ENCODE peak calls at places on chromosomes 5 and 9, in four cellular contexts. F, W, V and B are unnamed samples.

GRCh38 chr5:97670447-97670846 is 487.4 kb upstream of the RIOK2 start:
- DNase-seq in F (no peak), W (no peak), V (no peak), B (no peak)

GRCh38 chr5:177117441-177118045 is 16.0 kb upstream of the NSD1 start:
- DNase-seq in F (no peak), W (no peak), V (no peak), B (no peak)

GRCh38 chr5:137234973-137235943 is 263.9 kb downstream of the SPOCK1 start:
- DNase-seq in F (no peak), W (peak; percentile 98), V (no peak), B (peak; percentile 78)

GRCh38 chr9:68505681-68506409 is 34.8 kb downstream of the TMEM252 start:
- DNase-seq in F (no peak), W (no peak), V (no peak), B (peak; percentile 59)

GRCh38 chr5:150672237-150672883 is 11.3 kb downstream of the MYOZ3 start:
- DNase-seq in F (no peak), W (peak; percentile 76), V (no peak), B (peak; percentile 52)

GRCh38 chr9:9949948-9950347 is 662.9 kb downstream of the PTPRD start:
- DNase-seq in F (no peak), W (no peak), V (no peak), B (no peak)

GRCh38 chr9:4515958-4516375 is 25.7 kb downstream of the SLC1A1 start:
- DNase-seq in F (peak; percentile 15), W (no peak), V (no peak), B (peak; percentile 25)

GRCh38 chr5:165057156-165057555 is 1551.7 kb downstream of the MAT2B start:
- DNase-seq in F (no peak), W (no peak), V (no peak), B (no peak)

GRCh38 chr9:2199999-2200796 is 185.1 kb downstream of the SMARCA2 start:
- DNase-seq in F (no peak), W (no peak), V (no peak), B (no peak)

GRCh38 chr5:100992354-100992753 is 89.3 kb upstream of the ST8SIA4 start:
- DNase-seq in F (no peak), W (no peak), V (no peak), B (no peak)

GRCh38 chr5:56155992-56156584 is 77.0 kb downstream of the ANKRD55 start:
- DNase-seq in F (no peak), W (no peak), V (peak; percentile 23), B (no peak)

GRCh38 chr5:85466423-85466822 is 1081.7 kb upstream of the EDIL3 start:
- DNase-seq in F (no peak), W (no peak), V (no peak), B (no peak)

GRCh38 chr5:168528521-168529360 is at the start of gene FBLL1:
- DNase-seq in F (peak; percentile 16), W (no peak), V (no peak), B (peak; percentile 22)

GRCh38 chr9:126299706-126300276 is 26.8 kb upstream of the MVB12B start:
- DNase-seq in F (no peak), W (no peak), V (no peak), B (no peak)

GRCh38 chr5:34790087-34790486 is 48.9 kb upstream of the TTC23L start:
- DNase-seq in F (no peak), W (no peak), V (no peak), B (no peak)

GRCh38 chr5:68795190-68795589 is 298.6 kb upstream of the SLC30A5 start:
- DNase-seq in F (no peak), W (no peak), V (no peak), B (no peak)

GRCh38 chr9:4334439-4334838 is 34.6 kb upstream of the GLIS3 start:
- DNase-seq in F (peak; percentile 8), W (peak; percentile 86), V (no peak), B (peak; percentile 63)

GRCh38 chr5:10485142-10485795 is 43.6 kb downstream of the ROPN1L start:
- DNase-seq in F (peak; percentile 96), W (no peak), V (no peak), B (peak; percentile 99)

GRCh38 chr5:103587185-103587748 is 24.7 kb upstream of the NUDT12 start:
- DNase-seq in F (peak; percentile 17), W (peak; percentile 6), V (peak; percentile 29), B (peak; percentile 64)

GRCh38 chr5:64147849-64148441 is 17.7 kb upstream of the RNF180 start:
- DNase-seq in F (peak; percentile 24), W (peak; percentile 28), V (peak; percentile 51), B (peak; percentile 30)

GRCh38 chr9:99449726-99450125 is 227.6 kb downstream of the SEC61B start:
- DNase-seq in F (no peak), W (no peak), V (no peak), B (no peak)

GRCh38 chr9:99445377-99445891 is 223.4 kb downstream of the SEC61B start:
- DNase-seq in F (peak; percentile 90), W (peak; percentile 85), V (no peak), B (peak; percentile 79)

GRCh38 chr9:99447951-99448350 is 225.9 kb downstream of the SEC61B start:
- DNase-seq in F (no peak), W (no peak), V (no peak), B (no peak)

GRCh38 chr9:99445920-99446319 is 223.8 kb downstream of the SEC61B start:
- DNase-seq in F (no peak), W (no peak), V (no peak), B (no peak)

GRCh38 chr9:99451121-99451606 is 229.1 kb downstream of the SEC61B start:
- DNase-seq in F (no peak), W (no peak), V (no peak), B (peak; percentile 33)
- H2AFZ ChIP-seq in F (no peak overlapping the region), W (no peak overlapping the region), V (no peak overlapping the region), B (no peak overlapping the region)

GRCh38 chr9:16552252-16552651 is 318.2 kb downstream of the BNC2 start:
- DNase-seq in F (no peak), W (no peak), V (no peak), B (no peak)
- H2AFZ ChIP-seq in F (no peak overlapping the region), W (no peak overlapping the region), V (no peak overlapping the region), B (no peak overlapping the region)

GRCh38 chr5:135149956-135150723 is 116.1 kb upstream of the PITX1 start:
- DNase-seq in F (no peak), W (no peak), V (no peak), B (no peak)
- H2AFZ ChIP-seq in F (no peak overlapping the region), W (no peak overlapping the region), V (no peak overlapping the region), B (no peak overlapping the region)

GRCh38 chr5:58670620-58671019 is 87.7 kb downstream of the RAB3C start:
- DNase-seq in F (no peak), W (no peak), V (no peak), B (no peak)

GRCh38 chr5:58671155-58671554 is 88.3 kb downstream of the RAB3C start:
- DNase-seq in F (no peak), W (no peak), V (no peak), B (no peak)

GRCh38 chr5:58672521-58672920 is 89.6 kb downstream of the RAB3C start:
- DNase-seq in F (no peak), W (no peak), V (no peak), B (no peak)

GRCh38 chr5:58666141-58666540 is 83.3 kb downstream of the RAB3C start:
- DNase-seq in F (no peak), W (no peak), V (no peak), B (no peak)

GRCh38 chr5:58666598-58667595 is 84.0 kb downstream of the RAB3C start:
- DNase-seq in F (no peak), W (no peak), V (no peak), B (peak; percentile 5)
- H2AFZ ChIP-seq in F (no peak overlapping the region), W (no peak overlapping the region), V (no peak overlapping the region), B (no peak overlapping the region)

GRCh38 chr5:109454726-109455505 is 45.1 kb upstream of the PJA2 start:
- DNase-seq in F (peak; percentile 35), W (peak; percentile 40), V (no peak), B (peak; percentile 38)

GRCh38 chr5:109450129-109450877 is 40.5 kb upstream of the PJA2 start:
- DNase-seq in F (no peak), W (no peak), V (no peak), B (no peak)

GRCh38 chr5:109451161-109451560 is 41.4 kb upstream of the PJA2 start:
- DNase-seq in F (no peak), W (no peak), V (no peak), B (no peak)

GRCh38 chr5:109453251-109453650 is 43.5 kb upstream of the PJA2 start:
- DNase-seq in F (peak; percentile 46), W (no peak), V (no peak), B (peak; percentile 61)

GRCh38 chr5:109452661-109453060 is 42.9 kb upstream of the PJA2 start:
- DNase-seq in F (peak; percentile 34), W (no peak), V (no peak), B (peak; percentile 47)
- H2AFZ ChIP-seq in F (no peak overlapping the region), W (no peak overlapping the region), V (no peak overlapping the region), B (no peak overlapping the region)

DNA sequence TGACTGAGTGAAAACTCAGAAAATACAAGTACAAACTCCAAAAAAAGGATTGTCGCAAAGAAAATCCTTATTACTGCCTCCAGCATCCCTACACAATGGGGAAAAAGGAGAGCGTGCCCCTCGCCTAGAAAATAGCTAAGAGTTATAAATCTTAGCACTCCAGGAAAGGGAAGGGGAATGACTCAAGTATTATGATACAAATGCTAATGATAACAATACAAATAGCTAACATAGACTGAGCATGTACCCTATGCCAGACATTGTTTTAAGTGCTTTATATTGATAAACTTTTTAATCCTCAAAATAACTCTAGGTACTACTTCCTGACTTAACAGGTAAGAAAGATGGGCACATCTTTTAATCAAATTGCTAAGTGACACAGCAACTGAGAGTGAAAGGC is 70.8 kb upstream of the VCAN start:
- DNase-seq in F (no peak), W (no peak), V (no peak), B (no peak)
- H2AFZ ChIP-seq in F (no peak overlapping the region), W (no peak overlapping the region), V (no peak overlapping the region), B (no peak overlapping the region)